ENCODE peak calls at places on chromosomes 12 and 14, in four cellular contexts. I is AG08395, Z is adrenal gland, V is foreskin melanocyte. X is an unnamed sample.
A peak's percentile ranks its signal among the peaks of the same experiment; 100 is the strongest.

GRCh38 chr14:95272057-95272456 is 47.7 kb downstream of the CLMN start:
- DNase-seq in I (no peak), Z (no peak), V (no peak), X (no peak)

GRCh38 chr12:101696477-101697196 is 803 bp upstream of the CHPT1 start:
- DNase-seq in I (peak; percentile 6), Z (peak; percentile 92), V (no peak), X (no peak)

GRCh38 chr14:102654298-102654697 is 61.8 kb downstream of the RCOR1 start:
- DNase-seq in I (no peak), Z (no peak), V (no peak), X (peak; percentile 24)

GRCh38 chr12:79678306-79678705 is 12.5 kb downstream of the PAWR start:
- DNase-seq in I (no peak), Z (no peak), V (peak; percentile 67), X (no peak)

GRCh38 chr12:116892318-116892717 is 11.1 kb upstream of the HRK start:
- DNase-seq in I (no peak), Z (no peak), V (no peak), X (no peak)

GRCh38 chr14:41404121-41404520 is 202.6 kb upstream of the LRFN5 start:
- DNase-seq in I (no peak), Z (no peak), V (no peak), X (no peak)

GRCh38 chr12:52907092-52907810 is 2.4 kb upstream of the KRT8 start:
- DNase-seq in I (no peak), Z (peak; percentile 73), V (no peak), X (peak; percentile 79)

GRCh38 chr12:58491296-58491695 is 429.0 kb downstream of the LRIG3 start:
- DNase-seq in I (peak; percentile 36), Z (no peak), V (no peak), X (peak; percentile 40)

GRCh38 chr14:21072781-21073339 is 2.8 kb downstream of the ARHGEF40 start:
- DNase-seq in I (no peak), Z (no peak), V (no peak), X (no peak)

GRCh38 chr12:57343703-57344378 is 87.0 kb downstream of the R3HDM2 start:
- DNase-seq in I (no peak), Z (no peak), V (no peak), X (no peak)

GRCh38 chr12:87836190-87836589 is 193.0 kb downstream of the C12orf50 start:
- DNase-seq in I (no peak), Z (no peak), V (no peak), X (no peak)

GRCh38 chr12:4202918-4203317 is 70.6 kb upstream of the CCND2 start:
- DNase-seq in I (no peak), Z (no peak), V (no peak), X (no peak)

GRCh38 chr12:41476499-41476898 is 288.4 kb downstream of the PDZRN4 start:
- DNase-seq in I (no peak), Z (no peak), V (no peak), X (no peak)

X was measured in PC-9.